ENCODE peak calls at places on chromosomes 5 and 9, in eight cellular contexts. C, Q, B, J, A, P, R and E are unnamed samples.

GRCh38 chr5:5634817-5635216 is 212.3 kb downstream of the ICE1 start:
- DNase-seq in C (no peak), Q (no peak), B (no peak), J (no peak), A (no peak), P (no peak), R (no peak), E (no peak)

GRCh38 chr5:176364765-176365662 is at the start of gene ARL10:
- DNase-seq in C (no peak), Q (peak; percentile 40), B (peak; percentile 9), J (no peak), A (no peak), P (peak; percentile 64), R (peak; percentile 42), E (no peak)

GRCh38 chr5:78569441-78569840 is 79.1 kb downstream of the LHFPL2 start:
- DNase-seq in C (no peak), Q (peak; percentile 37), B (no peak), J (no peak), A (no peak), P (peak; percentile 39), R (no peak), E (no peak)

GRCh38 chr9:21326526-21327139 is 8.6 kb downstream of the KLHL9 start:
- DNase-seq in C (no peak), Q (peak; percentile 71), B (peak; percentile 32), J (peak; percentile 7), A (peak; percentile 42), P (peak; percentile 0), R (no peak), E (no peak)

GRCh38 chr9:125850763-125851162 is 103.6 kb downstream of the PBX3 start:
- DNase-seq in C (no peak), Q (no peak), B (no peak), J (no peak), A (no peak), P (no peak), R (no peak), E (no peak)

GRCh38 chr5:180825768-180826525 is 23.3 kb upstream of the MGAT1 start:
- DNase-seq in C (no peak), Q (no peak), B (peak; percentile 33), J (no peak), A (no peak), P (no peak), R (no peak), E (no peak)

GRCh38 chr5:179211631-179212030 is 133.6 kb downstream of the ADAMTS2 start:
- DNase-seq in C (no peak), Q (no peak), B (no peak), J (no peak), A (no peak), P (no peak), R (no peak), E (no peak)

GRCh38 chr5:66741394-66741793 is 145.2 kb downstream of the MAST4 start:
- DNase-seq in C (no peak), Q (no peak), B (no peak), J (no peak), A (no peak), P (no peak), R (no peak), E (no peak)

GRCh38 chr5:179343902-179344300 is 1.4 kb downstream of the ADAMTS2 start:
- DNase-seq in C (no peak), Q (no peak), B (no peak), J (no peak), A (no peak), P (peak; percentile 86), R (no peak), E (peak; percentile 48)

GRCh38 chr9:86795861-86796497 is 151.3 kb downstream of the GAS1 start:
- DNase-seq in C (no peak), Q (no peak), B (no peak), J (no peak), A (no peak), P (no peak), R (no peak), E (no peak)

GRCh38 chr5:6902597-6902996 is 189.4 kb downstream of the TENT4A start:
- DNase-seq in C (no peak), Q (no peak), B (no peak), J (no peak), A (no peak), P (no peak), R (no peak), E (no peak)

GRCh38 chr5:151029856-151030336 is 9.5 kb downstream of the GPX3 start:
- DNase-seq in C (no peak), Q (no peak), B (no peak), J (no peak), A (no peak), P (no peak), R (no peak), E (no peak)

GRCh38 chr5:118578093-118578492 is 410.3 kb downstream of the DTWD2 start:
- DNase-seq in C (no peak), Q (no peak), B (no peak), J (no peak), A (no peak), P (no peak), R (no peak), E (no peak)

GRCh38 chr9:2800385-2801179 is 43.3 kb downstream of the PUM3 start:
- DNase-seq in C (no peak), Q (no peak), B (no peak), J (no peak), A (no peak), P (no peak), R (no peak), E (no peak)

GRCh38 chr5:85921590-85921989 is 696.2 kb upstream of the COX7C start:
- DNase-seq in C (no peak), Q (no peak), B (no peak), J (no peak), A (peak; percentile 4), P (no peak), R (no peak), E (no peak)

GRCh38 chr9:99385814-99386279 is 163.8 kb downstream of the SEC61B start:
- DNase-seq in C (no peak), Q (no peak), B (no peak), J (no peak), A (no peak), P (no peak), R (no peak), E (no peak)

GRCh38 chr5:39198080-39198479 is 21.3 kb downstream of the FYB1 start:
- DNase-seq in C (no peak), Q (no peak), B (no peak), J (no peak), A (peak; percentile 84), P (no peak), R (no peak), E (no peak)

GRCh38 chr5:67283275-67283987 is 86.8 kb upstream of the CD180 start:
- DNase-seq in C (no peak), Q (peak; percentile 89), B (no peak), J (no peak), A (no peak), P (no peak), R (no peak), E (no peak)

GRCh38 chr5:110549301-110549700 is 177.2 kb downstream of the TMEM232 start:
- DNase-seq in C (no peak), Q (no peak), B (no peak), J (no peak), A (no peak), P (no peak), R (no peak), E (no peak)

GRCh38 chr5:147391781-147392180 is 118.1 kb downstream of the DPYSL3 start:
- DNase-seq in C (no peak), Q (no peak), B (peak; percentile 11), J (no peak), A (peak; percentile 56), P (peak; percentile 33), R (no peak), E (no peak)

GRCh38 chr9:80197661-80198060 is 625.9 kb downstream of the TLE4 start:
- DNase-seq in C (no peak), Q (no peak), B (no peak), J (no peak), A (no peak), P (no peak), R (no peak), E (no peak)

GRCh38 chr5:19987594-19988345 is at the start of gene CDH18:
- DNase-seq in C (no peak), Q (peak; percentile 40), B (peak; percentile 58), J (no peak), A (peak; percentile 22), P (peak; percentile 77), R (no peak), E (peak; percentile 7)

GRCh38 chr5:97534166-97534565 is 351.1 kb upstream of the RIOK2 start:
- DNase-seq in C (no peak), Q (peak; percentile 35), B (peak; percentile 20), J (no peak), A (peak; percentile 56), P (peak; percentile 45), R (no peak), E (peak; percentile 25)

GRCh38 chr5:17966636-17967402 is 332.6 kb downstream of the TAF11L14 start:
- DNase-seq in C (no peak), Q (no peak), B (no peak), J (no peak), A (no peak), P (no peak), R (no peak), E (no peak)

GRCh38 chr9:79383096-79383495 is 188.7 kb upstream of the TLE4 start:
- DNase-seq in C (no peak), Q (no peak), B (no peak), J (no peak), A (no peak), P (no peak), R (no peak), E (no peak)

GRCh38 chr5:176560364-176560763 is 11.2 kb downstream of the CDHR2 start:
- DNase-seq in C (no peak), Q (no peak), B (no peak), J (no peak), A (no peak), P (no peak), R (no peak), E (no peak)

GRCh38 chr9:125460346-125460745 is 198.7 kb downstream of the GAPVD1 start:
- DNase-seq in C (no peak), Q (no peak), B (no peak), J (no peak), A (no peak), P (no peak), R (no peak), E (no peak)

GRCh38 chr5:120942551-120942950 is 478.5 kb downstream of the PRR16 start:
- DNase-seq in C (no peak), Q (no peak), B (no peak), J (no peak), A (no peak), P (no peak), R (no peak), E (no peak)

GRCh38 chr9:83511051-83511450 is 27.1 kb downstream of the FRMD3 start:
- DNase-seq in C (no peak), Q (no peak), B (no peak), J (peak; percentile 41), A (no peak), P (no peak), R (no peak), E (no peak)

GRCh38 chr5:157115012-157115411 is 6.2 kb upstream of the HAVCR2 start:
- DNase-seq in C (no peak), Q (no peak), B (no peak), J (no peak), A (no peak), P (no peak), R (no peak), E (no peak)

GRCh38 chr9:4762108-4762888 is 21.3 kb upstream of the AK3 start:
- DNase-seq in C (peak; percentile 69), Q (peak; percentile 75), B (peak; percentile 50), J (no peak), A (peak; percentile 83), P (peak; percentile 46), R (peak; percentile 46), E (no peak)

GRCh38 chr5:9251379-9251980 is 294.4 kb downstream of the SEMA5A start:
- DNase-seq in C (no peak), Q (no peak), B (no peak), J (no peak), A (no peak), P (no peak), R (no peak), E (no peak)

GRCh38 chr9:38026840-38027527 is 42.0 kb downstream of the SHB start:
- DNase-seq in C (no peak), Q (no peak), B (peak; percentile 32), J (no peak), A (no peak), P (no peak), R (no peak), E (no peak)

GRCh38 chr9:112881366-112881765 is 9.3 kb downstream of the SLC46A2 start:
- DNase-seq in C (no peak), Q (no peak), B (no peak), J (no peak), A (no peak), P (no peak), R (no peak), E (no peak)